ENCODE peak calls at places on chromosomes 7 and 10, in ten cellular contexts. F is upper lobe of left lung, I is adrenal gland, V is endodermal cell, C is astrocyte of the spinal cord, K is HL-60, J is kidney epithelial cell, D is AG04450, B is transverse colon, X is epithelial cell of esophagus. O is an unnamed sample.

GRCh38 chr7:139232377-139232717 is 1.3 kb downstream of the UBN2 start:
- DNase-seq in K (peak), I (no peak), F (no peak), B (no peak), V (no peak), D (no peak), X (peak), C (no peak), J (no peak), O (no peak)

GRCh38 chr10:69056129-69056528 is 31.8 kb upstream of the SRGN start:
- DNase-seq in D (no peak), J (no peak), X (no peak), F (no peak), K (peak), I (no peak), V (no peak), B (no peak), C (no peak), O (no peak)

GRCh38 chr10:74542077-74542476 is 284.3 kb upstream of the KAT6B start:
- DNase-seq in I (no peak), D (peak), V (no peak), J (no peak), F (no peak), C (peak), K (no peak), X (peak), B (peak), O (peak)

GRCh38 chr7:103660455-103661371 is 214.7 kb upstream of the SLC26A5 start:
- DNase-seq in F (no peak), V (no peak), J (peak), C (peak), K (no peak), D (no peak), I (no peak), B (no peak), X (peak), O (peak)

GRCh38 chr7:45173596-45174327 is 16.2 kb downstream of the RAMP3 start:
- DNase-seq in D (no peak), X (no peak), B (no peak), V (peak), J (no peak), K (no peak), F (no peak), C (no peak), I (no peak), O (no peak)

GRCh38 chr7:123621707-123622106 is 20.1 kb downstream of the ASB15 start:
- DNase-seq in I (no peak), D (no peak), V (no peak), K (no peak), B (no peak), J (no peak), C (no peak), F (no peak), X (no peak), O (no peak)

GRCh38 chr10:121436630-121437311 is 161.5 kb downstream of the FGFR2 start:
- DNase-seq in K (no peak), C (no peak), B (no peak), V (peak), D (no peak), I (no peak), J (no peak), F (no peak), X (no peak), O (no peak)

GRCh38 chr10:117345143-117345542 is 30.1 kb downstream of the PDZD8 start:
- DNase-seq in C (peak), B (no peak), D (no peak), V (peak), F (no peak), J (no peak), X (no peak), K (no peak), I (no peak), O (peak)

GRCh38 chr7:145511014-145511413 is 605.6 kb upstream of the CNTNAP2 start:
- DNase-seq in X (no peak), K (no peak), I (no peak), J (no peak), B (no peak), V (no peak), D (no peak), C (no peak), F (no peak), O (no peak)

GRCh38 chr7:120028636-120029035 is 244.3 kb upstream of the KCND2 start:
- DNase-seq in K (no peak), I (no peak), C (no peak), F (no peak), B (no peak), X (no peak), J (no peak), D (peak), V (no peak), O (peak)

GRCh38 chr10:54940418-54940817 is 139.4 kb upstream of the PCDH15 start:
- DNase-seq in X (no peak), K (no peak), D (no peak), C (no peak), V (no peak), F (no peak), J (no peak), B (no peak), I (no peak), O (no peak)

GRCh38 chr10:98425511-98426352 is 10.8 kb upstream of the PYROXD2 start:
- DNase-seq in D (no peak), F (peak), I (peak), C (peak), X (peak), J (no peak), V (peak), B (peak), K (peak), O (no peak)

GRCh38 chr10:79180619-79181221 is 112.0 kb downstream of the ZMIZ1 start:
- DNase-seq in D (no peak), X (no peak), V (no peak), J (no peak), C (no peak), K (no peak), I (no peak), F (no peak), B (no peak), O (no peak)

GRCh38 chr7:155985518-155986427 is 173.5 kb upstream of the SHH start:
- DNase-seq in J (no peak), K (no peak), F (no peak), B (no peak), D (no peak), C (no peak), V (peak), I (peak), X (no peak), O (no peak)

GRCh38 chr10:73910764-73911552 is at the start of gene PLAU:
- DNase-seq in C (peak), X (peak), J (no peak), I (peak), D (no peak), K (peak), B (peak), V (peak), F (peak), O (peak)

GRCh38 chr10:29609696-29610095 is 25.1 kb downstream of the SVIL start:
- DNase-seq in I (no peak), B (no peak), C (no peak), D (no peak), J (no peak), K (no peak), V (no peak), F (no peak), X (no peak), O (no peak)

DNA sequence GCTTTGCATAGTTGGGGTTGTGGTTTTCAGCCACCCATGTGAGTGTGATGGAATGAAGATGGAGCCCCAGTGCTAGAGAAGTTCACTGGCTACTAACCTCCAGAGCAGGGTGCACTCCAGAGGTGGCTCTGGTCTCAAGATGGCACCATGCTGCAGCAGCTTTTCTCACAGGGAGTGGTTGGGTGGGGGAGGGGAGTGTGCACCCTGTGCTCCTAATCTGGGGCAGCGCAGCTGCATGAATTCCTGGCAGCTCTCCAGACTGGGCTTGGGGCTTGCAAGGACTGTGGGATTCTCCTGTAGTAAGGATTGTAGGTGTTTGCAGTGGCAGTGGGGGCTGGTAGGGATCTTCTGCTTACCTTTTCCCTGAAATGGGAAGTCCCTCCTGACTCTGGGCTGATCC is 23.7 kb downstream of the PHTF2 start:
- DNase-seq in D (no peak), I (no peak), F (no peak), K (no peak), B (no peak), J (no peak), C (no peak), V (no peak), X (no peak), O (no peak)
- H3K4me3 ChIP-seq in D (no peak), I (no peak), F (no peak), K (no peak), B (no peak), J (no peak), C (no peak), V (no peak), X (no peak), O (no peak)

GRCh38 chr10:3068201-3068967 is 1.0 kb downstream of the PFKP start:
- DNase-seq in K (peak), X (peak), D (no peak), C (peak), J (no peak), B (peak), F (peak), V (peak), I (peak), O (peak)
- TF ChIP-seq CTCF in K (no peak), X (peak), D (peak), C (peak), J (no peak), B (peak), F (peak), V (peak), I (no peak), O (no peak)

DNA sequence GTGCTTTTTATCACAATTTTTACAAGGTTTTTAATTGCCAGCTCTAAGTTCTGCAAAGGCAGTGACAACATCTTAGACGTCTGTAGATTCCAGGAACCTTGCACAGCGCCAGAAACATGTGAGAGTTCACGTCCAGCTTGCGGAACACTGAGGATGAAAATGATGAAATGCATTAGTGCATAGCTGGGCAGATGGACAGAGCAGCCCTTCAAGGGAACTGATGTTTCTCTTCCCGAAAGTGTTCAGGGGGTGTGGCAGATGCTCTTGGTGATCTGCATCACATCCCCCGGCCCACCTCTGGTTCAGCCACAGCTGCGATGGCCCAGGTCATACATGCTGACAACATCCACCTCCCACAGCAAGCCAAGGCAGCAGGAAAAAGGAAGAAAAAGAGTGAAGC is 40.9 kb downstream of the ITIH5 start:
- DNase-seq in K (no peak), F (no peak), V (no peak), D (no peak), C (no peak), B (peak), I (no peak), X (no peak), J (no peak), O (no peak)
- H3K4me3 ChIP-seq in K (no peak), F (no peak), V (no peak), D (no peak), C (no peak), B (no peak), I (no peak), X (no peak), J (no peak), O (no peak)

GRCh38 chr7:29609162-29610030 is 45.8 kb downstream of the PRR15 start:
- DNase-seq in F (no peak), K (no peak), B (peak), C (peak), X (peak), I (no peak), J (no peak), D (no peak), V (peak), O (peak)
- TF ChIP-seq CTCF in F (peak), K (no peak), B (peak), C (peak), X (peak), I (no peak), J (peak), D (peak), V (peak), O (peak)

GRCh38 chr7:13850185-13850752 is 139.2 kb downstream of the ETV1 start:
- DNase-seq in K (peak), V (peak), F (no peak), I (no peak), D (peak), X (peak), J (peak), B (peak), C (peak), O (peak)
- H3K4me3 ChIP-seq in K (no peak), V (no peak), F (no peak), I (no peak), D (no peak), X (no peak), J (no peak), B (no peak), C (no peak), O (no peak)

DNA sequence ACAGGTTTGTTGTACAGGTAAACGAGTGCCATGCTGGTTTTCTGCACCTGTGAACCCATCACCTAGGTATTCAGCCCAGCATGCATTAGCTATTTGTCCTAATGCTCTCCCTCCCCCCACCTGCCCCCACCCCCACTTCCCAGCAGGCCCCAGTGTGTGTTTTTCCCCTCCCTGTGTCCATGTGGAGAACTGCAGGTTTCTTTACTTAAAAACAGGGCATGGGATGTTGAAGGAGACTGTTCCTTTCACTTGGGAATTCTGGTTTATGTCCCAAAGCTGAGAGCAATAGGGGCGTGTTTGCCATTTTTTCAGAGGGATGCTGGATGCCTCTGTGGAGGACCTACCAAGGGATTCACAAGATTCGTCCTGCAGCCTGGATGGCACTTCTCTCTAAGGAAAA is 135.8 kb downstream of the GALNT17 start:
- DNase-seq in K (no peak), C (no peak), X (no peak), D (no peak), J (no peak), B (no peak), I (no peak), F (no peak), V (peak), O (no peak)
- TF ChIP-seq CTCF in K (no peak), C (no peak), X (no peak), D (no peak), J (no peak), B (no peak), I (no peak), F (no peak), V (peak), O (no peak)

DNA sequence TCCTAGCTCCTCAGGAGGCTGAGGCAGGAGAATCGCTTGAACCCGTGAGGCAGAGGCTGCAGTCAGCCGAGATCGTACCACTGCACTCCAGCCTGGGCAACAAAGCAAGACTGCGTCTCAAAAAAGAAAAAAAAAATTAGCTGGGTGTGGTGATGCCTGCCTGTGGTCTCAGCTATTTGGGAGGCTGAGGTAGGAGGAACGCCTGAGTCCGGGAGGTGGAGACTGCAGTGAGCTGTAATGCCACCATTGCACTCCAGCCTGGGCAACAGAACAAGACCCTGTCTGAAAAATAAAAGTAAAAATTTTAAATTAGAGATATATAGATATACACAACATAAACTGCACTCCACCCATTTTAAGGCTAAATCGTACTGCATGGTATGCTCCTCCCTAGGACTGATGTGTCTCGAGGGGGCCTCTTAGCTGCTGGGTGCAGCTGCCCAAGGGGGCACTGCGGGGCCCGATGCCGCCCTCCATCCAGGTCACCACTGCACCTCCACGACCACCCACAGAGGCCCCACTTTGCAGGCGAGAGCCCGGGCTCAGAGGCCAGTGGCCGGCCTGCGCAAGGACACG is 40.9 kb upstream of the FOXK1 start:
- DNase-seq in V (no peak), I (no peak), F (no peak), C (no peak), X (no peak), J (no peak), B (no peak), D (no peak), K (no peak), O (no peak)
- H3K4me3 ChIP-seq in V (peak), I (no peak), F (peak), C (peak), X (peak), J (peak), B (peak), D (peak), K (peak), O (peak)

DNA sequence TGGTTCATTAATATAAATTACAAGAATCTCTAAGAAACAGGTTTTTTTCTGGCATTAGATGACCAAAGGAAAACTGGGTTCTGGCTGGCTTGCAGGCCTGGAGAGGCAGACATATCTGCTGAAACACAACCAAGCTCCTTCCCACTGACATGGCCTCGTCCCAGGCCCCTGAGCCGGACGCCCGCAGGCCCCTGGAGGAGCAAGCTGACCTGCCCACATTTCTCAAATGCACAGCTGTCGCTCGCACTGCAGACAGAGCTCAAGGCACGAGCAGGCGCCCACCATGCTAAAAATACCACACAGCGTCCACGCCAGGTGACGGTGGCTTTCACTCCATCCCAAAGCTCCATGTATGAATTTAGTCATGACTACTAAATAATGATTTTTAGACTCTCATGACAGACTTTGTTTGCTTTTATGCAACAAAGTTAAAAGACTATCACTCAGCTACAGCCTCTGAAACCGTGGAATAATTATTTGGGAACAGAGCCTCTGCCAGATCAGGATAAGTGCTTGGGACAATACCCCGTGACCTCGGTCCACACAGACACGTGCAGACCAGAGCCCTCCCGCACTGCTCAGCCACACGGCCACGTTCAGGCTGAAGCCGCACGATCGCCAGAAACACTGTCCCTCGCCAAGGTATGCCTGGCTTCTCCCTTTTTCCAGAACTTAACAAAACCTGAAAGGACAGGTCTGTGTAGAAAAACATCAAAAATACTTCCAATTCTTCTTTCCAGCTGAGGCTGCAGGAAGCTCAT is 71.1 kb downstream of the DIP2C start:
- DNase-seq in J (no peak), B (no peak), D (no peak), X (no peak), K (no peak), C (no peak), F (peak), V (no peak), I (no peak), O (peak)
- TF ChIP-seq CTCF in J (no peak), B (no peak), D (no peak), X (no peak), K (no peak), C (no peak), F (no peak), V (no peak), I (no peak), O (no peak)

DNA sequence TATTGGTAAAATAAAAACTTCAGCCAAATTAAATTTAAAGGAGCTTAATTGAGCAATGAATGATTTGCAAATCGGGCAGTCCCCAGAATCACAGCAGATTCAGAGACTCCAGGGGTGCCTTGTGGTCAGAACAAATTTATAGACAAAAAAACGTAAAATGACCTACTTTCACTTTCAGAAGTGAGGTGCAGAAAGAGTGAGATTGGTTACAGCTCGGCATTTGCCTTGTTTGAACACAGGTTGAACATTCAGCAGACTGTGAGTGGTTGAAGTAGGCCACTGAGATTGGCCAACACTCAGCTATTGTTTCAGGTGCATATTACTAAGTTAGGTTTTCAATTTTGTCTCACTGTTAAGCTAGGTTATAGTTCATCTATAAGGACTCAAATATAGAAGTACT is 153.4 kb downstream of the BICC1 start:
- DNase-seq in X (peak), V (no peak), B (peak), D (no peak), I (peak), C (peak), F (no peak), K (no peak), J (no peak), O (no peak)
- H3K4me3 ChIP-seq in X (no peak), V (no peak), B (peak), D (no peak), I (no peak), C (no peak), F (no peak), K (no peak), J (no peak), O (no peak)

O was measured in foreskin fibroblast.